ENCODE peak calls at places on chromosomes 16 and 17, in ten cellular contexts. One of them, this sample, is unnamed.
A peak's percentile ranks its signal among the peaks of the same experiment; 100 is the strongest.

GRCh38 chr17:50953831-50954601 is 87.9 kb upstream of the TOB1 start:
- DNase-seq in activated CD8-positive, alpha-beta memory T cell treated with anti-CD3 and anti-CD28 coated beads, Interleukin-2, amount 10 ng/mL, durations not matched to agents 7 days and 5 days: peak; percentile 38
- DNase-seq in naive thymus-derived CD8-positive, alpha-beta T cell: no peak
- DNase-seq in GDM1: peak; percentile 73
- DNase-seq in GM23248: peak; percentile 34
- DNase-seq in IMR-90: peak; percentile 82
- DNase-seq in AG04449: no peak
- DNase-seq in NCI-H2081: peak; percentile 76
- DNase-seq in NCI-H2227 treated with DMSO at 0.1 percent for 48 hours: peak; percentile 62
- DNase-seq in tibial nerve: peak; percentile 34
- DNase-seq in this sample: no peak

GRCh38 chr16:56332464-56333079 is 92.8 kb downstream of the AMFR start:
- DNase-seq in activated CD8-positive, alpha-beta memory T cell treated with anti-CD3 and anti-CD28 coated beads, Interleukin-2, amount 10 ng/mL, durations not matched to agents 7 days and 5 days: no peak
- DNase-seq in naive thymus-derived CD8-positive, alpha-beta T cell: no peak
- DNase-seq in GDM1: no peak
- DNase-seq in GM23248: peak; percentile 87
- DNase-seq in IMR-90: peak; percentile 45
- DNase-seq in AG04449: no peak
- DNase-seq in NCI-H2081: no peak
- DNase-seq in NCI-H2227 treated with DMSO at 0.1 percent for 48 hours: no peak
- DNase-seq in tibial nerve: peak; percentile 61
- DNase-seq in this sample: no peak

GRCh38 chr16:89002851-89003830 is 26.1 kb upstream of the CBFA2T3 start:
- DNase-seq in activated CD8-positive, alpha-beta memory T cell treated with anti-CD3 and anti-CD28 coated beads, Interleukin-2, amount 10 ng/mL, durations not matched to agents 7 days and 5 days: no peak
- DNase-seq in naive thymus-derived CD8-positive, alpha-beta T cell: no peak
- DNase-seq in GDM1: no peak
- DNase-seq in GM23248: no peak
- DNase-seq in IMR-90: no peak
- DNase-seq in AG04449: no peak
- DNase-seq in NCI-H2081: no peak
- DNase-seq in NCI-H2227 treated with DMSO at 0.1 percent for 48 hours: no peak
- DNase-seq in tibial nerve: no peak
- DNase-seq in this sample: no peak

GRCh38 chr16:52958951-52959350 is 93.7 kb downstream of the CHD9NB start:
- DNase-seq in activated CD8-positive, alpha-beta memory T cell treated with anti-CD3 and anti-CD28 coated beads, Interleukin-2, amount 10 ng/mL, durations not matched to agents 7 days and 5 days: no peak
- DNase-seq in naive thymus-derived CD8-positive, alpha-beta T cell: no peak
- DNase-seq in GDM1: no peak
- DNase-seq in GM23248: no peak
- DNase-seq in IMR-90: no peak
- DNase-seq in AG04449: no peak
- DNase-seq in NCI-H2081: no peak
- DNase-seq in NCI-H2227 treated with DMSO at 0.1 percent for 48 hours: no peak
- DNase-seq in tibial nerve: no peak
- DNase-seq in this sample: no peak

GRCh38 chr16:30558789-30559377 is 709 bp upstream of the ZNF764 start:
- DNase-seq in activated CD8-positive, alpha-beta memory T cell treated with anti-CD3 and anti-CD28 coated beads, Interleukin-2, amount 10 ng/mL, durations not matched to agents 7 days and 5 days: no peak
- DNase-seq in naive thymus-derived CD8-positive, alpha-beta T cell: no peak
- DNase-seq in GDM1: no peak
- DNase-seq in GM23248: no peak
- DNase-seq in IMR-90: no peak
- DNase-seq in AG04449: no peak
- DNase-seq in NCI-H2081: no peak
- DNase-seq in NCI-H2227 treated with DMSO at 0.1 percent for 48 hours: no peak
- DNase-seq in tibial nerve: no peak
- DNase-seq in this sample: no peak

GRCh38 chr16:67141391-67141790 is 9.4 kb downstream of the B3GNT9 start:
- DNase-seq in activated CD8-positive, alpha-beta memory T cell treated with anti-CD3 and anti-CD28 coated beads, Interleukin-2, amount 10 ng/mL, durations not matched to agents 7 days and 5 days: no peak
- DNase-seq in naive thymus-derived CD8-positive, alpha-beta T cell: no peak
- DNase-seq in GDM1: no peak
- DNase-seq in GM23248: no peak
- DNase-seq in IMR-90: no peak
- DNase-seq in AG04449: no peak
- DNase-seq in NCI-H2081: no peak
- DNase-seq in NCI-H2227 treated with DMSO at 0.1 percent for 48 hours: no peak
- DNase-seq in tibial nerve: no peak
- DNase-seq in this sample: no peak

GRCh38 chr17:39739020-39739884 is 1.5 kb downstream of the GRB7 start:
- DNase-seq in activated CD8-positive, alpha-beta memory T cell treated with anti-CD3 and anti-CD28 coated beads, Interleukin-2, amount 10 ng/mL, durations not matched to agents 7 days and 5 days: no peak
- DNase-seq in naive thymus-derived CD8-positive, alpha-beta T cell: no peak
- DNase-seq in GDM1: no peak
- DNase-seq in GM23248: peak; percentile 74
- DNase-seq in IMR-90: no peak
- DNase-seq in AG04449: no peak
- DNase-seq in NCI-H2081: peak; percentile 73
- DNase-seq in NCI-H2227 treated with DMSO at 0.1 percent for 48 hours: peak; percentile 16
- DNase-seq in tibial nerve: no peak
- DNase-seq in this sample: peak; percentile 10

GRCh38 chr17:77281024-77281903 is 140.5 kb downstream of the SEC14L1 start:
- DNase-seq in activated CD8-positive, alpha-beta memory T cell treated with anti-CD3 and anti-CD28 coated beads, Interleukin-2, amount 10 ng/mL, durations not matched to agents 7 days and 5 days: peak; percentile 60
- DNase-seq in naive thymus-derived CD8-positive, alpha-beta T cell: peak; percentile 76
- DNase-seq in GDM1: peak; percentile 21
- DNase-seq in GM23248: peak; percentile 68
- DNase-seq in IMR-90: peak; percentile 29
- DNase-seq in AG04449: no peak
- DNase-seq in NCI-H2081: peak; percentile 83
- DNase-seq in NCI-H2227 treated with DMSO at 0.1 percent for 48 hours: peak; percentile 26
- DNase-seq in tibial nerve: no peak
- DNase-seq in this sample: no peak

GRCh38 chr16:67940436-67941089 is 3.4 kb downstream of the LCAT start:
- DNase-seq in activated CD8-positive, alpha-beta memory T cell treated with anti-CD3 and anti-CD28 coated beads, Interleukin-2, amount 10 ng/mL, durations not matched to agents 7 days and 5 days: no peak
- DNase-seq in naive thymus-derived CD8-positive, alpha-beta T cell: no peak
- DNase-seq in GDM1: no peak
- DNase-seq in GM23248: no peak
- DNase-seq in IMR-90: no peak
- DNase-seq in AG04449: no peak
- DNase-seq in NCI-H2081: no peak
- DNase-seq in NCI-H2227 treated with DMSO at 0.1 percent for 48 hours: no peak
- DNase-seq in tibial nerve: no peak
- DNase-seq in this sample: no peak

GRCh38 chr16:29897333-29897732 is 2.0 kb downstream of the SEZ6L2 start:
- DNase-seq in activated CD8-positive, alpha-beta memory T cell treated with anti-CD3 and anti-CD28 coated beads, Interleukin-2, amount 10 ng/mL, durations not matched to agents 7 days and 5 days: no peak
- DNase-seq in naive thymus-derived CD8-positive, alpha-beta T cell: no peak
- DNase-seq in GDM1: no peak
- DNase-seq in GM23248: no peak
- DNase-seq in IMR-90: no peak
- DNase-seq in AG04449: no peak
- DNase-seq in NCI-H2081: no peak
- DNase-seq in NCI-H2227 treated with DMSO at 0.1 percent for 48 hours: no peak
- DNase-seq in tibial nerve: no peak
- DNase-seq in this sample: no peak

GRCh38 chr17:75892556-75893224 is 4.1 kb downstream of the TRIM65 start:
- DNase-seq in activated CD8-positive, alpha-beta memory T cell treated with anti-CD3 and anti-CD28 coated beads, Interleukin-2, amount 10 ng/mL, durations not matched to agents 7 days and 5 days: no peak
- DNase-seq in naive thymus-derived CD8-positive, alpha-beta T cell: no peak
- DNase-seq in GDM1: no peak
- DNase-seq in GM23248: no peak
- DNase-seq in IMR-90: no peak
- DNase-seq in AG04449: no peak
- DNase-seq in NCI-H2081: no peak
- DNase-seq in NCI-H2227 treated with DMSO at 0.1 percent for 48 hours: no peak
- DNase-seq in tibial nerve: no peak
- DNase-seq in this sample: no peak

GRCh38 chr17:72008236-72008874 is 112.5 kb upstream of the SOX9 start:
- DNase-seq in activated CD8-positive, alpha-beta memory T cell treated with anti-CD3 and anti-CD28 coated beads, Interleukin-2, amount 10 ng/mL, durations not matched to agents 7 days and 5 days: no peak
- DNase-seq in naive thymus-derived CD8-positive, alpha-beta T cell: no peak
- DNase-seq in GDM1: no peak
- DNase-seq in GM23248: no peak
- DNase-seq in IMR-90: peak; percentile 55
- DNase-seq in AG04449: no peak
- DNase-seq in NCI-H2081: no peak
- DNase-seq in NCI-H2227 treated with DMSO at 0.1 percent for 48 hours: no peak
- DNase-seq in tibial nerve: no peak
- DNase-seq in this sample: peak; percentile 37

GRCh38 chr16:74939688-74940087 is 45.2 kb downstream of the WDR59 start:
- DNase-seq in activated CD8-positive, alpha-beta memory T cell treated with anti-CD3 and anti-CD28 coated beads, Interleukin-2, amount 10 ng/mL, durations not matched to agents 7 days and 5 days: no peak
- DNase-seq in naive thymus-derived CD8-positive, alpha-beta T cell: no peak
- DNase-seq in GDM1: no peak
- DNase-seq in GM23248: no peak
- DNase-seq in IMR-90: no peak
- DNase-seq in AG04449: no peak
- DNase-seq in NCI-H2081: no peak
- DNase-seq in NCI-H2227 treated with DMSO at 0.1 percent for 48 hours: no peak
- DNase-seq in tibial nerve: no peak
- DNase-seq in this sample: no peak

GRCh38 chr16:72264776-72265175 is 92.8 kb upstream of the PMFBP1 start:
- DNase-seq in activated CD8-positive, alpha-beta memory T cell treated with anti-CD3 and anti-CD28 coated beads, Interleukin-2, amount 10 ng/mL, durations not matched to agents 7 days and 5 days: no peak
- DNase-seq in naive thymus-derived CD8-positive, alpha-beta T cell: no peak
- DNase-seq in GDM1: no peak
- DNase-seq in GM23248: no peak
- DNase-seq in IMR-90: no peak
- DNase-seq in AG04449: no peak
- DNase-seq in NCI-H2081: no peak
- DNase-seq in NCI-H2227 treated with DMSO at 0.1 percent for 48 hours: no peak
- DNase-seq in tibial nerve: no peak
- DNase-seq in this sample: no peak

GRCh38 chr17:35889818-35890773 is 9.9 kb upstream of the CCL5 start:
- DNase-seq in activated CD8-positive, alpha-beta memory T cell treated with anti-CD3 and anti-CD28 coated beads, Interleukin-2, amount 10 ng/mL, durations not matched to agents 7 days and 5 days: no peak
- DNase-seq in naive thymus-derived CD8-positive, alpha-beta T cell: no peak
- DNase-seq in GDM1: no peak
- DNase-seq in GM23248: peak; percentile 39
- DNase-seq in IMR-90: peak; percentile 68
- DNase-seq in AG04449: peak; percentile 36
- DNase-seq in NCI-H2081: no peak
- DNase-seq in NCI-H2227 treated with DMSO at 0.1 percent for 48 hours: peak; percentile 32
- DNase-seq in tibial nerve: no peak
- DNase-seq in this sample: peak; percentile 28